ENCODE peak calls at places on chromosome 22, in seven cellular contexts. F is effector memory CD4-positive, alpha-beta T cell; J is Peyer's patch; W is fibroblast of lung; E is uterus; C is tibial nerve; P is A549. B is an unnamed sample. For H3K9me3, the result is how much of the 10 kb centered on the place peaks cover.

GRCh38 chr22:32996702-32997101 is 61.5 kb downstream of the SYN3 start:
- DNase-seq in F (no peak), J (no peak), W (no peak), E (peak), C (peak), P (no peak), B (no peak)

GRCh38 chr22:48918585-48919186 is 909.0 kb downstream of the BRD1 start:
- DNase-seq in F (no peak), J (no peak), W (no peak), E (no peak), C (no peak), P (no peak), B (no peak)

GRCh38 chr22:44328326-44328725 is 15.6 kb upstream of the SHISAL1 start:
- DNase-seq in F (no peak), J (no peak), W (no peak), E (no peak), C (no peak), P (no peak), B (no peak)

GRCh38 chr22:45968751-45969413 is 8.1 kb downstream of the WNT7B start:
- DNase-seq in F (no peak), J (no peak), W (peak), E (no peak), C (no peak), P (peak), B (no peak)

GRCh38 chr22:38038890-38039812 is 18.1 kb upstream of the PICK1 start:
- DNase-seq in F (no peak), J (no peak), W (no peak), E (no peak), C (no peak), P (no peak), B (no peak)

GRCh38 chr22:41922940-41923594 is 3.5 kb downstream of the TNFRSF13C start:
- DNase-seq in F (no peak), J (no peak), W (no peak), E (no peak), C (no peak), P (no peak), B (no peak)

GRCh38 chr22:22748297-22748743 is 103.9 kb downstream of the GGTLC2 start:
- DNase-seq in F (no peak), J (peak), W (peak), E (no peak), C (peak), P (no peak), B (peak)

GRCh38 chr22:19070397-19071169 is 51.6 kb downstream of the DGCR2 start:
- DNase-seq in F (no peak), J (no peak), W (no peak), E (no peak), C (no peak), P (no peak), B (no peak)

GRCh38 chr22:41532908-41533825 is 11.1 kb downstream of the POLR3H start:
- DNase-seq in F (peak), J (peak), W (peak), E (peak), C (peak), P (peak), B (peak)

GRCh38 chr22:25853078-25853477 is 111.1 kb downstream of the MYO18B start:
- DNase-seq in F (no peak), J (no peak), W (no peak), E (no peak), C (no peak), P (no peak), B (no peak)

GRCh38 chr22:43743131-43743530 is 69.0 kb downstream of the EFCAB6 start:
- DNase-seq in F (no peak), J (no peak), W (no peak), E (no peak), C (no peak), P (no peak), B (no peak)

GRCh38 chr22:43884600-43885318 is 7.1 kb downstream of the PNPLA5 start:
- DNase-seq in F (no peak), J (peak), W (peak), E (no peak), C (peak), P (peak), B (no peak)

GRCh38 chr22:44380716-44381500 is 68.2 kb upstream of the SHISAL1 start:
- DNase-seq in F (no peak), J (peak), W (no peak), E (no peak), C (no peak), P (no peak), B (no peak)

GRCh38 chr22:43890901-43891331 is 897 bp downstream of the PNPLA5 start:
- DNase-seq in F (no peak), J (no peak), W (no peak), E (no peak), C (no peak), P (no peak), B (no peak)

GRCh38 chr22:33883561-33883960 is 36.7 kb downstream of the LARGE1 start:
- DNase-seq in F (no peak), J (no peak), W (no peak), E (no peak), C (no peak), P (no peak), B (no peak)

GRCh38 chr22:29216011-29216872 is 10.5 kb downstream of the EMID1 start:
- DNase-seq in F (no peak), J (no peak), W (no peak), E (no peak), C (no peak), P (no peak), B (no peak)

GRCh38 chr22:37054600-37055365 is 3.2 kb downstream of the KCTD17 start:
- DNase-seq in F (no peak), J (no peak), W (no peak), E (no peak), C (no peak), P (no peak), B (no peak)

GRCh38 chr22:25062378-25063095 is 110.0 kb downstream of the KIAA1671 start:
- DNase-seq in F (peak), J (no peak), W (no peak), E (no peak), C (no peak), P (no peak), B (peak)

GRCh38 chr22:36613958-36614357 is 85.0 kb upstream of the EIF3D start:
- DNase-seq in F (no peak), J (no peak), W (no peak), E (no peak), C (no peak), P (no peak), B (no peak)

GRCh38 chr22:25113316-25113721 is 86.3 kb upstream of the CRYBB3 start:
- DNase-seq in F (no peak), J (no peak), W (no peak), E (no peak), C (no peak), P (no peak), B (no peak)

GRCh38 chr22:17733484-17733883 is 40.8 kb downstream of the BID start:
- DNase-seq in F (no peak), J (no peak), W (no peak), E (no peak), C (no peak), P (no peak), B (no peak)

GRCh38 chr22:18119409-18120110 is 9.0 kb downstream of the TUBA8 start:
- DNase-seq in F (no peak), J (no peak), W (no peak), E (no peak), C (no peak), P (no peak), B (no peak)

GRCh38 chr22:24445481-24446290 is 18.3 kb downstream of the ADORA2A start:
- DNase-seq in F (no peak), J (no peak), W (no peak), E (no peak), C (no peak), P (no peak), B (no peak)

GRCh38 chr22:41638124-41638523 is 17.0 kb downstream of the XRCC6 start:
- DNase-seq in F (no peak), J (no peak), W (no peak), E (no peak), C (no peak), P (no peak), B (no peak)

GRCh38 chr22:23389271-23390071 is 190.6 kb downstream of the IGLL1 start:
- DNase-seq in F (no peak), J (peak), W (no peak), E (no peak), C (no peak), P (no peak), B (no peak)

GRCh38 chr22:37121887-37122591 is 12.5 kb upstream of the TMPRSS6 start:
- DNase-seq in F (peak), J (no peak), W (no peak), E (no peak), C (no peak), P (no peak), B (peak)

GRCh38 chr22:18060646-18061620 is 16.9 kb upstream of the PEX26 start:
- DNase-seq in F (no peak), J (peak), W (peak), E (no peak), C (no peak), P (peak), B (no peak)

GRCh38 chr22:17167486-17167885 is 8.4 kb upstream of the HDHD5 start:
- DNase-seq in F (no peak), J (no peak), W (no peak), E (no peak), C (no peak), P (no peak), B (no peak)

GRCh38 chr22:35205956-35206355 is 51.3 kb upstream of the HMGXB4 start:
- DNase-seq in F (no peak), J (no peak), W (peak), E (no peak), C (no peak), P (no peak), B (no peak)

GRCh38 chr22:40982482-40983385 is 31.6 kb downstream of the RBX1 start:
- DNase-seq in F (no peak), J (no peak), W (no peak), E (no peak), C (no peak), P (no peak), B (no peak)

GRCh38 chr22:32204856-32205722 is at the start of gene RFPL2:
- DNase-seq in F (peak), J (peak), W (no peak), E (no peak), C (no peak), P (peak), B (peak)

DNA sequence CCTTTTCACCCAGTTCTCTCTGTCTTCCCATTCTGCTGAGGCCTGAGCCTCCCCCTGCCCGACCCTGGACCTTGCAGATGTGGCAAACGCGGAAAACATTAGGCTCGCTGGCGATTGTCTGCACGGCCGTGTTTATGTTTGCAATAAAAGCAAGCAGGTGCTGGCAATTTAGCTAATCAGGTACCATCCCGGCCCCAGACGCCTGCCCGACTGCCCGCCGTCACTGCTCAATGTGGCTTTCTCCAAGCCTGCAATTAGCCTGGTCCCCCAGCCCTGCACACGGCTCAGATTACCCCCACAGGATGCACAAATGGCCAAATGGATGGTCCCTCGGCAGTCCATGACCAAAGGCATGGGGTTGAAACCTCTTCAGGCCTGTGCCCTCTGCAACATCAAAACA is 259.7 kb downstream of the MN1 start:
- DNase-seq in F (no peak), J (no peak), W (no peak), E (no peak), C (no peak), P (no peak), B (no peak)
- H3K27ac ChIP-seq in F (no peak), J (no peak), W (no peak), E (no peak), C (no peak), P (no peak), B (no peak)

GRCh38 chr22:39535302-39535805 is 2.8 kb upstream of the RPS19BP1 start:
- DNase-seq in F (no peak), J (no peak), W (no peak), E (no peak), C (no peak), P (no peak), B (no peak)

GRCh38 chr22:39534092-39534506 is 1.6 kb upstream of the RPS19BP1 start:
- DNase-seq in F (no peak), J (no peak), W (no peak), E (no peak), C (no peak), P (no peak), B (no peak)

GRCh38 chr22:39534591-39535301 is 2.2 kb upstream of the RPS19BP1 start:
- DNase-seq in F (peak), J (peak), W (peak), E (peak), C (peak), P (peak), B (peak)

GRCh38 chr22:39536711-39537110 is 4.2 kb upstream of the RPS19BP1 start:
- DNase-seq in F (no peak), J (no peak), W (no peak), E (no peak), C (no peak), P (no peak), B (no peak)

GRCh38 chr22:39535831-39536449 is 3.4 kb upstream of the RPS19BP1 start:
- DNase-seq in F (no peak), J (no peak), W (no peak), E (no peak), C (no peak), P (no peak), B (no peak)
- H3K9me3 ChIP-seq in F (under half), J (under half), W (under half), E (under half), C (under half), P (under half), B (under half)

GRCh38 chr22:30946354-30946753 is 22.2 kb downstream of the MORC2 start:
- DNase-seq in F (no peak), J (no peak), W (no peak), E (no peak), C (no peak), P (no peak), B (no peak)
- H3K27ac ChIP-seq in F (no peak), J (no peak), W (no peak), E (no peak), C (peak), P (no peak), B (no peak)

GRCh38 chr22:30486118-30486517 is 14.3 kb upstream of the SEC14L3 start:
- DNase-seq in F (no peak), J (no peak), W (no peak), E (no peak), C (no peak), P (no peak), B (no peak)
- H3K9me3 ChIP-seq in F (under half), J (under half), W (under half), E (under half), C (under half), P (under half), B (under half)

DNA sequence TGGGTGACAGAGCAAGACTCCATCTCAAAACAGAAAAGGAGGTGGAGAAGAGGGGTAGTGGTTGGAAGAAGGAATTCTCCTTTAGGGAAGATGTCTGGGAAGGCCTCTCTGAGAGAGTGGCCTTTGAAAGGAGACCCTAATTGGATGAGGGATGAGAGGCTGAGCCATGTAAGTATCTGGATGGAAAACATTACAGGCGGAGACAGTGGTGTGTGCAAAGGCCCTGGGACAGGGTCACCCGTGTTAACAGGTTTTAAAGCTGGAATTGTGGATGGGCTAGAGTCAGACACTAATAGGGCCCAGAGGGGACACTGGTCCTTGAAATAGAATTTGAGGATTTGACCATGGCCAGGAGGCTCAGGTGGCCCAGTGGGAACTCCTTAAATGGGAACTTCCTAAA is 10.4 kb downstream of the SNAP29 start:
- DNase-seq in F (no peak), J (no peak), W (no peak), E (no peak), C (no peak), P (no peak), B (no peak)
- H3K27ac ChIP-seq in F (no peak), J (no peak), W (no peak), E (no peak), C (no peak), P (no peak), B (no peak)

DNA sequence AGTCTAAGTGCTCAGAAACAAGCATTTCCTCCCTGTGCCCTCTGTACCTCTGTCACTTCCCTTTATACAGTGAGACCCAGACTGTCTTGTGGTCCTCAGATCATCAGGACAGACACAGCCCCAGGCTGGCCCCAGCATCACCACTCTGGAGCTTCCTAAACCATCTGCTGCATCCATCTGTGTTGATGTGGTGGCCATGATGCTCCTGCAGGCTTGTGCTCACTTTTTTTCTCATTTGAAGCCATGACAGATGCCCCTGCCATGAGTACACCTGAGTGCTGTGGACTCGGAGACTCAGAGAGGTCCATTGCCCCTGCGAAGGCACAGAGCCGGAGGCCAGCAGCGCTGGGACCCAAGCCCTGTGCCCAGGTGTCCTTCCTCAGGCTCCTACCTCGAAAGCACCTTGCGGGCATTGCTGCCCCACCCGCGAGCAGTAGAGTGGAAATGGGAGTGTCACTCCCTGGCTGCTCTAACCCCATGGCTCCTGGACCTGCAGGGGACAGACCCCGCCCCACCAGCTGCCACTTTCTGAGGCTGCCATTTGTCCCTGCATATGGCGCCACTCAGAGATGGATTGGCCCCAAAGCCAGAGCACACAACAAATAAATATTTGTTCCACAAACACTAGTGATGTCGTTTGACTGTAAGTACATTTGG is 593.5 kb downstream of the TBC1D22A start:
- DNase-seq in F (no peak), J (no peak), W (no peak), E (no peak), C (no peak), P (no peak), B (no peak)
- H3K9me3 ChIP-seq in F (under half), J (under half), W (under half), E (under half), C (under half), P (under half), B (under half)

GRCh38 chr22:50620861-50621490 is 7.0 kb downstream of the ARSA start:
- DNase-seq in F (peak), J (peak), W (no peak), E (no peak), C (no peak), P (no peak), B (peak)
- H3K27ac ChIP-seq in F (peak), J (peak), W (no peak), E (no peak), C (no peak), P (peak), B (peak)

B was measured in CD4-positive, CD25-positive, alpha-beta regulatory T cell.